ENCODE peak calls at places on chromosomes 5 and 9, in six cellular contexts. R is small intestine, K is psoas muscle, Z is sigmoid colon, V is pancreas, Y is body of pancreas. O is an unnamed sample.

GRCh38 chr5:120778491-120779293 is 314.6 kb downstream of the PRR16 start:
- DNase-seq in K (no peak), Y (no peak), R (no peak), V (no peak), Z (no peak), O (no peak)

GRCh38 chr5:139386039-139386438 is 2.9 kb upstream of the SLC23A1 start:
- DNase-seq in R (no peak), Z (no peak), V (no peak), K (no peak), Y (no peak), O (no peak)

GRCh38 chr5:156963125-156963524 is at the start of gene TIMD4:
- DNase-seq in R (no peak), V (no peak), K (no peak), Y (peak; percentile 6), Z (no peak), O (no peak)

GRCh38 chr9:136460772-136461325 is 21.2 kb upstream of the INPP5E start:
- DNase-seq in V (no peak), Y (no peak), K (no peak), Z (no peak), R (no peak), O (no peak)

GRCh38 chr9:130242270-130243014 is 23.1 kb upstream of the HMCN2 start:
- DNase-seq in R (no peak), V (no peak), K (peak; percentile 45), Y (no peak), Z (peak; percentile 70), O (no peak)

GRCh38 chr5:76854644-76855043 is 4.8 kb downstream of the S100Z start:
- DNase-seq in K (no peak), V (no peak), R (no peak), Y (no peak), Z (no peak), O (no peak)

GRCh38 chr9:125156551-125156950 is 13.2 kb upstream of the SCAI start:
- DNase-seq in R (no peak), K (no peak), Z (no peak), Y (no peak), V (no peak), O (no peak)

GRCh38 chr9:75866273-75866871 is 24.1 kb upstream of the PCSK5 start:
- DNase-seq in V (no peak), Z (no peak), K (no peak), Y (peak; percentile 60), R (peak; percentile 69), O (no peak)

GRCh38 chr9:36980148-36980974 is 53.7 kb downstream of the PAX5 start:
- DNase-seq in R (no peak), Y (no peak), K (no peak), V (no peak), Z (peak; percentile 3), O (no peak)

GRCh38 chr5:33885679-33886078 is 6.1 kb downstream of the ADAMTS12 start:
- DNase-seq in Y (no peak), K (no peak), R (no peak), V (no peak), Z (no peak), O (no peak)

GRCh38 chr5:61910771-61911170 is 395.2 kb upstream of the KIF2A start:
- DNase-seq in Y (no peak), K (no peak), V (no peak), R (no peak), Z (no peak), O (no peak)

GRCh38 chr5:36301858-36302603 is at the start of gene RANBP3L:
- DNase-seq in Y (peak; percentile 59), K (no peak), V (no peak), Z (no peak), R (peak; percentile 66), O (no peak)

GRCh38 chr9:135135171-135135926 is 47.9 kb downstream of the OLFM1 start:
- DNase-seq in R (no peak), Z (no peak), K (no peak), Y (no peak), V (no peak), O (no peak)
- H3K27ac ChIP-seq in R (no peak overlapping the region), Z (no peak overlapping the region), K (peak overlapping the region; percentile 65), Y (no peak overlapping the region), V (no peak overlapping the region), O (no peak overlapping the region)

DNA sequence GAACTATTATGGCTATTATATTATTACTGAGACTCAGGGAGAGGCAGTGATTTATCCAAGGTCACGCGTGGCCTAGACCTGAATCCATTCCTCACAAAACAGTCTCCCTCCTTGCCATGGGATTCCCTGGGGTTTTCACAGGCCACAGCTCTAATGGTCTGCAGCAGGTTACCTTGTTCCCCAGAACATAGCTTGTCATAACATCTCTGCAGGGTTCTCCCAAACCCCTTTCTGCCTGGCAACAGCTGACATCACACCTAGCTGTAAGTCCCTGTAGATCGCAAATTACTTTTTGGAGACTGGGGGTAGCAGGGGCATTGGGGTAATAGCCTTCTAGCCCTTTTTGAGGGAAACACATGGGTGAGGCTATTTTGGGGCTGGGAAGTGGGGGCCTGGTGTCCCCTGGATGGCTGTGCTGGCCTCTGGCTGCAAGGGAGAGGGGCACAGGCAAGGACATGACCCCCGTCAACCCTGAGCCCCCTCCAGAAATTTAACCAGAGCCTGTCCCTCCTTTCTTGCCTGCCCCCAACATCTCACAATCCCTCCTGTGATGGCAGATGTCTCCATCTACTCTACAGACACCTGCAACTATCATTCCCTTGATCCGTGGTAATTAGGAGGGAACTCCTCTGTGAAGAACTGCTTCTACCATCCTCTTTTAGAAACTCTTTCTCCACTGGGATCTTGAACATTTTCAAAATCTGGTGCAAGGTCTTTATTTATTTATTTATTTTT is 1.3 kb downstream of the CD74 start:
- DNase-seq in Z (no peak), R (peak; percentile 62), K (no peak), V (no peak), Y (peak; percentile 66), O (peak; percentile 53)
- H3K4me1 ChIP-seq in Z (peaks cover 7% of the 10 kb centered on the region), R (no peaks in the 10 kb centered on the region), K (peaks cover 5% of the 10 kb centered on the region), V (no peaks in the 10 kb centered on the region), Y (peaks cover 18% of the 10 kb centered on the region), O (peaks cover 65% of the 10 kb centered on the region)

GRCh38 chr5:145540375-145540774 is 294.8 kb downstream of the PRELID2 start:
- DNase-seq in Z (no peak), K (no peak), R (no peak), Y (no peak), V (no peak), O (no peak)
- H3K27ac ChIP-seq in Z (no peak overlapping the region), K (no peak overlapping the region), R (no peak overlapping the region), Y (no peak overlapping the region), V (no peak overlapping the region), O (no peak overlapping the region)

GRCh38 chr9:132220069-132220468 is 58.2 kb downstream of the NTNG2 start:
- DNase-seq in R (no peak), V (no peak), Z (no peak), Y (no peak), K (no peak), O (no peak)
- H3K4me1 ChIP-seq in R (no peaks in the 10 kb centered on the region), V (no peaks in the 10 kb centered on the region), Z (no peaks in the 10 kb centered on the region), Y (no peaks in the 10 kb centered on the region), K (peaks cover 6% of the 10 kb centered on the region), O (no peaks in the 10 kb centered on the region)

GRCh38 chr5:123170816-123171345 is 81.8 kb downstream of the PRDM6 start:
- DNase-seq in Y (no peak), K (no peak), Z (no peak), R (no peak), V (no peak), O (no peak)

GRCh38 chr5:123178693-123179092 is 89.7 kb downstream of the PRDM6 start:
- DNase-seq in Z (no peak), V (no peak), K (no peak), R (no peak), Y (no peak), O (no peak)

GRCh38 chr5:123176938-123177275 is 87.9 kb downstream of the PRDM6 start:
- DNase-seq in V (no peak), K (no peak), R (no peak), Y (no peak), Z (no peak), O (no peak)

GRCh38 chr5:123176224-123176937 is 87.3 kb downstream of the PRDM6 start:
- DNase-seq in Z (no peak), R (no peak), V (no peak), Y (no peak), K (no peak), O (no peak)

DNA sequence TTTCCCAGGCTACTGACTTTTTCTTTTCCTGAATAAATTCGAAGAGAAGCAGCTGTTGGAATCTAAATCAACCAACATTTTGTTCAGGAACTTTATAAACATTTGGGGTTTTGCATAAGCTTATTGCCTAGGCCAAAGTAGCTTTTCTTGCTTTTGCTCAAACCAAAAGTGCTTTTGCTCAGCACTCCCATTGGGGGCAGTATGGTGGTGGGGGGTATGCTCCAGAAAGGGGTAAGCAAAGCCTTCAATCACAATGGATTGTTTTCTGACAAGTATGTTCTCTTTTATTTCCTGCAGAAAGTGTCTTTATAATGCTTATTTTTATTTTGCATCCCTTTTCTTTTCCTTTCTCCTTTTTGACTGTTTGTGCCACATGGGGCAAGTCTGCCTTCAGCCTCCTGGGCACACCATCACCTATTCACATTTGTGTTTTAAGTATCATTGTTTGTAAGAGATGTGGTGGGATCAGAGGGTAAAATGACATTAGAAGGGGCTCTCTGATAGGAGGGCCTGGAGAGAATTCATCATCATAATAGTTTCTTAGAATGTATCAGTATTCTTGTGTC is 86.0 kb downstream of the PRDM6 start:
- DNase-seq in Z (no peak), K (no peak), V (no peak), R (no peak), Y (no peak), O (no peak)
- H3K27ac ChIP-seq in Z (no peak overlapping the region), K (no peak overlapping the region), V (no peak overlapping the region), R (no peak overlapping the region), Y (no peak overlapping the region), O (no peak overlapping the region)

GRCh38 chr5:98753507-98753906 is 20.0 kb upstream of the RGMB start:
- DNase-seq in Y (no peak), Z (no peak), K (no peak), V (no peak), R (no peak), O (no peak)
- H3K4me1 ChIP-seq in Y (no peaks in the 10 kb centered on the region), Z (no peaks in the 10 kb centered on the region), K (no peaks in the 10 kb centered on the region), V (no peaks in the 10 kb centered on the region), R (no peaks in the 10 kb centered on the region), O (no peaks in the 10 kb centered on the region)

O was measured in left ventricle myocardium inferior.